ENCODE peak calls at places on chromosomes 5 and 9, in six cellular contexts. S, I, U, D, K and A are unnamed samples.

GRCh38 chr5:149434162-149435014 is 55.3 kb upstream of the IL17B start:
- DNase-seq in S (peak), D (peak), K (peak), U (peak), I (peak), A (peak)

GRCh38 chr5:98904786-98905185 is 24.0 kb downstream of the CHD1 start:
- DNase-seq in I (no peak), S (no peak), D (no peak), K (peak), U (peak), A (peak)

GRCh38 chr5:80964491-80964890 is 4.3 kb downstream of the RASGRF2 start:
- DNase-seq in U (peak), D (no peak), K (no peak), I (no peak), S (no peak), A (peak)

GRCh38 chr5:84411832-84412605 is 27.3 kb upstream of the EDIL3 start:
- DNase-seq in U (no peak), K (no peak), I (no peak), S (no peak), D (no peak), A (peak)

GRCh38 chr9:134534661-134535080 is 106.9 kb upstream of the COL5A1 start:
- DNase-seq in S (no peak), U (peak), K (no peak), D (no peak), I (no peak), A (no peak)

GRCh38 chr5:142439208-142439607 is 114.4 kb upstream of the SPRY4 start:
- DNase-seq in I (no peak), D (no peak), S (no peak), K (no peak), U (no peak), A (no peak)

GRCh38 chr9:84294551-84294950 is 46.0 kb downstream of the SLC28A3 start:
- DNase-seq in S (no peak), I (no peak), K (no peak), D (no peak), U (no peak), A (no peak)

GRCh38 chr5:123708074-123708806 is 196.3 kb downstream of the CSNK1G3 start:
- DNase-seq in S (no peak), D (peak), K (peak), I (no peak), U (peak), A (peak)

GRCh38 chr5:135110941-135111596 is 77.0 kb upstream of the PITX1 start:
- DNase-seq in S (no peak), K (no peak), I (no peak), D (no peak), U (no peak), A (peak)

GRCh38 chr9:105385372-105385985 is 62.4 kb upstream of the FSD1L start:
- DNase-seq in K (no peak), D (no peak), U (no peak), S (no peak), I (no peak), A (no peak)

GRCh38 chr5:109945097-109945678 is 255.5 kb downstream of the MAN2A1 start:
- DNase-seq in S (no peak), K (no peak), I (no peak), D (no peak), U (no peak), A (no peak)

GRCh38 chr9:134049236-134049635 is 18.6 kb downstream of the BRD3 start:
- DNase-seq in D (no peak), S (no peak), I (no peak), K (no peak), U (no peak), A (no peak)

GRCh38 chr9:114031948-114032688 is 46.0 kb downstream of the AMBP start:
- DNase-seq in I (no peak), S (no peak), K (no peak), U (no peak), D (no peak), A (no peak)

GRCh38 chr5:141434006-141434405 is 3.7 kb downstream of the PCDHGA12 start:
- DNase-seq in I (no peak), U (no peak), K (no peak), S (no peak), D (no peak), A (no peak)

GRCh38 chr5:34053133-34053532 is 10.1 kb upstream of the C1QTNF3 start:
- DNase-seq in U (peak), I (no peak), S (no peak), K (no peak), D (no peak), A (peak)

GRCh38 chr9:133956520-133957076 is 35.5 kb downstream of the VAV2 start:
- DNase-seq in S (no peak), K (no peak), U (no peak), D (no peak), I (no peak), A (no peak)

GRCh38 chr9:98107926-98108325 is 11.1 kb downstream of the TRIM14 start:
- DNase-seq in D (no peak), U (no peak), K (no peak), I (no peak), S (no peak), A (no peak)

GRCh38 chr9:113463418-113464285 is at the start of gene RGS3:
- DNase-seq in U (no peak), D (peak), K (peak), I (no peak), S (no peak), A (no peak)

GRCh38 chr9:121744002-121744686 is 92.7 kb downstream of the DAB2IP start:
- DNase-seq in D (peak), K (peak), S (no peak), I (no peak), U (peak), A (peak)

GRCh38 chr5:74389531-74390305 is 250.8 kb downstream of the ENC1 start:
- DNase-seq in K (no peak), I (no peak), D (no peak), U (peak), S (no peak), A (no peak)

GRCh38 chr5:94577466-94578245 is 40.7 kb downstream of the KIAA0825 start:
- DNase-seq in K (no peak), S (no peak), D (no peak), U (peak), I (no peak), A (no peak)

GRCh38 chr9:133351908-133352634 is 4.1 kb downstream of the RPL7A start:
- DNase-seq in D (peak), K (peak), U (peak), S (no peak), I (no peak), A (peak)